ENCODE peak calls at places on chromosomes 6 and 20, in eight cellular contexts. W, E, L, S, V, O, M and P are unnamed samples.
A peak's percentile ranks its signal among the peaks of the same experiment; 100 is the strongest.

GRCh38 chr6:37324131-37325033 is 29.4 kb upstream of the RNF8 start:
- DNase-seq in W (no peak), E (no peak), L (peak; percentile 33), S (peak; percentile 77), V (no peak), O (no peak), M (no peak), P (no peak)

GRCh38 chr6:36544228-36544627 is 3.1 kb downstream of the STK38 start:
- DNase-seq in W (no peak), E (no peak), L (no peak), S (no peak), V (peak; percentile 84), O (no peak), M (peak; percentile 63), P (no peak)

GRCh38 chr6:8499540-8499939 is 64.2 kb upstream of the SLC35B3 start:
- DNase-seq in W (peak; percentile 11), E (no peak), L (peak; percentile 17), S (no peak), V (no peak), O (peak; percentile 6), M (no peak), P (no peak)

GRCh38 chr6:107046316-107046715 is 18.3 kb downstream of the MTRES1 start:
- DNase-seq in W (peak; percentile 65), E (no peak), L (peak; percentile 53), S (no peak), V (no peak), O (no peak), M (no peak), P (peak; percentile 89)

GRCh38 chr20:31566658-31567379 is 38.3 kb upstream of the ID1 start:
- DNase-seq in W (peak; percentile 94), E (no peak), L (no peak), S (no peak), V (no peak), O (no peak), M (no peak), P (peak; percentile 33)

GRCh38 chr20:58014628-58015315 is 213.7 kb downstream of the ANKRD60 start:
- DNase-seq in W (no peak), E (no peak), L (no peak), S (no peak), V (peak; percentile 36), O (no peak), M (no peak), P (no peak)

GRCh38 chr6:108541843-108542795 is 18.6 kb upstream of the FOXO3 start:
- DNase-seq in W (peak; percentile 11), E (peak; percentile 39), L (peak; percentile 83), S (peak; percentile 55), V (peak; percentile 71), O (peak; percentile 69), M (peak; percentile 69), P (peak; percentile 61)

GRCh38 chr6:116217069-116217468 is 36.8 kb downstream of the TSPYL4 start:
- DNase-seq in W (no peak), E (no peak), L (peak; percentile 64), S (peak; percentile 60), V (peak; percentile 36), O (no peak), M (no peak), P (peak; percentile 19)

GRCh38 chr6:116268589-116269293 is 11.0 kb downstream of the TSPYL1 start:
- DNase-seq in W (peak; percentile 29), E (peak; percentile 47), L (peak; percentile 83), S (peak; percentile 84), V (peak; percentile 44), O (no peak), M (no peak), P (peak; percentile 62)

GRCh38 chr6:17012421-17013225 is 89.2 kb upstream of the STMND1 start:
- DNase-seq in W (no peak), E (peak; percentile 20), L (peak; percentile 71), S (peak; percentile 97), V (no peak), O (peak; percentile 21), M (no peak), P (no peak)

GRCh38 chr20:45833030-45833882 is at the start of gene SNX21:
- DNase-seq in W (no peak), E (peak; percentile 81), L (peak; percentile 89), S (peak; percentile 90), V (peak; percentile 28), O (peak; percentile 84), M (peak; percentile 26), P (no peak)

GRCh38 chr6:95686272-95686671 is 108.9 kb downstream of the MANEA start:
- DNase-seq in W (no peak), E (no peak), L (no peak), S (no peak), V (no peak), O (no peak), M (no peak), P (no peak)

GRCh38 chr6:87297115-87297514 is 25.3 kb upstream of the SMIM8 start:
- DNase-seq in W (no peak), E (no peak), L (peak; percentile 10), S (no peak), V (no peak), O (no peak), M (no peak), P (no peak)

GRCh38 chr6:114344971-114345274 is 2.1 kb upstream of the HS3ST5 start:
- DNase-seq in W (no peak), E (no peak), L (no peak), S (no peak), V (no peak), O (no peak), M (no peak), P (no peak)

GRCh38 chr6:4295789-4296165 is 160.4 kb upstream of the ECI2 start:
- DNase-seq in W (no peak), E (no peak), L (no peak), S (no peak), V (no peak), O (no peak), M (no peak), P (no peak)

GRCh38 chr20:11497543-11497942 is 420.1 kb upstream of the BTBD3 start:
- DNase-seq in W (no peak), E (no peak), L (no peak), S (no peak), V (no peak), O (no peak), M (no peak), P (no peak)

GRCh38 chr20:46062151-46062550 is 27.6 kb downstream of the NCOA5 start:
- DNase-seq in W (no peak), E (no peak), L (no peak), S (no peak), V (no peak), O (no peak), M (no peak), P (no peak)

GRCh38 chr20:12110711-12111110 is 193.0 kb downstream of the BTBD3 start:
- DNase-seq in W (no peak), E (no peak), L (peak; percentile 51), S (no peak), V (no peak), O (no peak), M (no peak), P (no peak)

GRCh38 chr6:35230950-35231349 is 17.2 kb downstream of the SCUBE3 start:
- DNase-seq in W (no peak), E (no peak), L (no peak), S (no peak), V (no peak), O (no peak), M (no peak), P (no peak)

GRCh38 chr6:1381397-1382330 is 7.7 kb upstream of the FOXF2 start:
- DNase-seq in W (no peak), E (peak; percentile 72), L (no peak), S (no peak), V (peak; percentile 57), O (peak; percentile 90), M (peak; percentile 59), P (no peak)